ENCODE peak calls at places on chromosomes 11 and 22, in nine cellular contexts. J is progenitor cell of endocrine pancreas, N is lower leg skin, C is spleen, I is AG09309, B is kidney epithelial cell, R is epithelial cell of esophagus, K is B cell, D is nephron progenitor cell. T is an unnamed sample.

GRCh38 chr11:70024773-70025045 is 53.4 kb upstream of the ANO1 start:
- DNase-seq in J (no peak), N (no peak), C (peak), I (no peak), B (no peak), R (no peak), K (no peak), D (no peak), T (no peak)

GRCh38 chr22:47063071-47063509 is 300.6 kb downstream of the TBC1D22A start:
- DNase-seq in J (no peak), N (no peak), C (peak), I (no peak), B (no peak), R (no peak), K (peak), D (no peak), T (no peak)

GRCh38 chr11:61962213-61963015 is 5.0 kb downstream of the FTH1 start:
- DNase-seq in J (no peak), N (no peak), C (peak), I (no peak), B (no peak), R (no peak), K (no peak), D (no peak), T (no peak)

GRCh38 chr11:1749787-1750351 is 526 bp downstream of the IFITM10 start:
- DNase-seq in J (no peak), N (no peak), C (peak), I (peak), B (no peak), R (peak), K (no peak), D (no peak), T (peak)

GRCh38 chr11:118289411-118289810 is 15.1 kb upstream of the CD3E start:
- DNase-seq in J (no peak), N (no peak), C (no peak), I (no peak), B (no peak), R (no peak), K (no peak), D (no peak), T (no peak)

GRCh38 chr11:68254421-68254820 is 17.4 kb downstream of the C11orf24 start:
- DNase-seq in J (no peak), N (no peak), C (no peak), I (no peak), B (no peak), R (no peak), K (no peak), D (no peak), T (no peak)

GRCh38 chr11:67457453-67457852 is 2.3 kb downstream of the CABP4 start:
- DNase-seq in J (no peak), N (no peak), C (no peak), I (no peak), B (no peak), R (no peak), K (no peak), D (no peak), T (no peak)

GRCh38 chr11:834371-835316 is 1.9 kb downstream of the CD151 start:
- DNase-seq in J (no peak), N (no peak), C (peak), I (no peak), B (peak), R (peak), K (no peak), D (no peak), T (no peak)

GRCh38 chr11:60771879-60772525 is 13.1 kb upstream of the MS4A10 start:
- DNase-seq in J (no peak), N (no peak), C (peak), I (no peak), B (no peak), R (peak), K (no peak), D (no peak), T (no peak)

GRCh38 chr11:79312591-79313267 is 128.1 kb downstream of the TENM4 start:
- DNase-seq in J (no peak), N (no peak), C (no peak), I (peak), B (no peak), R (no peak), K (no peak), D (no peak), T (no peak)

GRCh38 chr11:77967121-77967520 is 27.3 kb downstream of the INTS4 start:
- DNase-seq in J (no peak), N (no peak), C (no peak), I (no peak), B (no peak), R (no peak), K (no peak), D (no peak), T (no peak)

GRCh38 chr22:41948142-41948541 is 1.2 kb upstream of the CENPM start:
- DNase-seq in J (no peak), N (no peak), C (no peak), I (no peak), B (no peak), R (no peak), K (no peak), D (no peak), T (no peak)

GRCh38 chr11:50412832-50413231 is 380.2 kb downstream of the OR4C45 start:
- DNase-seq in J (no peak), N (no peak), C (peak), I (no peak), B (no peak), R (no peak), K (no peak), D (no peak), T (no peak)

GRCh38 chr11:76670475-76671235 is at the start of gene LRRC32:
- DNase-seq in J (no peak), N (no peak), C (peak), I (no peak), B (no peak), R (peak), K (no peak), D (peak), T (no peak)

GRCh38 chr11:3052109-3052479 is 5.1 kb downstream of the CARS1 start:
- DNase-seq in J (no peak), N (no peak), C (no peak), I (no peak), B (no peak), R (no peak), K (no peak), D (no peak), T (no peak)

GRCh38 chr22:44338906-44339305 is 26.2 kb upstream of the SHISAL1 start:
- DNase-seq in J (no peak), N (no peak), C (no peak), I (no peak), B (no peak), R (no peak), K (no peak), D (no peak), T (no peak)

GRCh38 chr22:24695958-24696511 is 78.5 kb downstream of the PIWIL3 start:
- DNase-seq in J (no peak), N (no peak), C (no peak), I (no peak), B (peak), R (no peak), K (no peak), D (peak), T (no peak)

GRCh38 chr11:20261526-20261925 is 101.3 kb upstream of the DBX1 start:
- DNase-seq in J (no peak), N (no peak), C (no peak), I (no peak), B (no peak), R (no peak), K (no peak), D (no peak), T (no peak)

GRCh38 chr11:27902981-27903624 is 202.8 kb upstream of the BDNF start:
- DNase-seq in J (no peak), N (no peak), C (no peak), I (peak), B (peak), R (peak), K (no peak), D (no peak), T (no peak)

GRCh38 chr11:15985127-15985862 is 371.1 kb downstream of the SOX6 start:
- DNase-seq in J (no peak), N (no peak), C (no peak), I (no peak), B (no peak), R (no peak), K (no peak), D (no peak), T (no peak)

GRCh38 chr11:18792827-18793226 is 1.2 kb upstream of the PTPN5 start:
- DNase-seq in J (no peak), N (no peak), C (no peak), I (no peak), B (no peak), R (no peak), K (no peak), D (no peak), T (no peak)

GRCh38 chr11:67389477-67389876 is 2.3 kb upstream of the RAD9A start:
- DNase-seq in J (peak), N (no peak), C (peak), I (no peak), B (no peak), R (peak), K (peak), D (peak), T (peak)

GRCh38 chr11:1863352-1864215 is 10.7 kb downstream of the LSP1 start:
- DNase-seq in J (no peak), N (peak), C (peak), I (peak), B (peak), R (peak), K (no peak), D (peak), T (no peak)

GRCh38 chr11:77435972-77436371 is 37.9 kb downstream of the PAK1 start:
- DNase-seq in J (no peak), N (no peak), C (no peak), I (no peak), B (no peak), R (no peak), K (no peak), D (no peak), T (no peak)

GRCh38 chr11:19952101-19952605 is 208.1 kb downstream of the DBX1 start:
- DNase-seq in J (no peak), N (no peak), C (no peak), I (no peak), B (no peak), R (no peak), K (no peak), D (no peak), T (no peak)

GRCh38 chr11:1152316-1153104 is 5.2 kb upstream of the MUC5AC start:
- DNase-seq in J (peak), N (no peak), C (peak), I (no peak), B (peak), R (no peak), K (no peak), D (no peak), T (peak)

GRCh38 chr11:77101043-77101537 is 1.6 kb upstream of the OMP start:
- DNase-seq in J (no peak), N (no peak), C (no peak), I (no peak), B (no peak), R (peak), K (no peak), D (no peak), T (peak)

GRCh38 chr11:457071-457760 is 7.1 kb downstream of the PTDSS2 start:
- DNase-seq in J (no peak), N (no peak), C (peak), I (no peak), B (no peak), R (no peak), K (no peak), D (no peak), T (no peak)

GRCh38 chr22:39871008-39871798 is 22.4 kb downstream of the ENTHD1 start:
- DNase-seq in J (no peak), N (no peak), C (no peak), I (no peak), B (no peak), R (no peak), K (no peak), D (no peak), T (no peak)

GRCh38 chr22:50326959-50327710 is at the start of gene DENND6B:
- DNase-seq in J (peak), N (no peak), C (peak), I (no peak), B (no peak), R (peak), K (peak), D (peak), T (peak)
- TF ChIP-seq CTCF in J (peak), N (no peak), C (no peak), I (peak), B (no peak), R (peak), K (peak), D (no peak), T (peak)

GRCh38 chr11:115760921-115761320 is 256.7 kb upstream of the CADM1 start:
- DNase-seq in J (no peak), N (no peak), C (no peak), I (no peak), B (no peak), R (no peak), K (no peak), D (peak), T (no peak)

GRCh38 chr11:115761348-115761747 is 257.1 kb upstream of the CADM1 start:
- DNase-seq in J (no peak), N (no peak), C (no peak), I (no peak), B (no peak), R (no peak), K (no peak), D (no peak), T (no peak)

GRCh38 chr11:115760528-115760837 is 256.3 kb upstream of the CADM1 start:
- DNase-seq in J (no peak), N (no peak), C (no peak), I (no peak), B (no peak), R (no peak), K (no peak), D (peak), T (no peak)

GRCh38 chr11:115759622-115760527 is 255.7 kb upstream of the CADM1 start:
- DNase-seq in J (peak), N (no peak), C (no peak), I (no peak), B (no peak), R (no peak), K (no peak), D (peak), T (no peak)

DNA sequence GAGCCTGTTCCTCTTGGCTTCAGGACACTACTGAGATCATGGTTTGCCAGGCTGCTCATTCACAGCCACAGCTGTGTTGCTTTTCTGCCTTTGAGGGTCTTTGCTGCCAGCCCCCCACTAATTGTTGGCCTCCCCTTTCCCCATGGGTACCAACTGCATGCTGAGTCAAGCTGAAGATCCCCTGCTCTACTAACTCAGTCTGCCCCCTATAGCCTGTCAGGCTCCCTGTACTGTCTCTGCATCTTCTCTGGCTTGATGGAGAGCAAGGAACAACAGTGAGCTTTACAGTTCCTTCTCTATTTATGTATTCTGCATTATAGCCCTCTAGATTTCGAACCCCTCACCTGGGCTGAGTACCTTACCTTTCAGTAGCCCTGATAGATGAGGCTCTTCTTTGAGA is 257.6 kb upstream of the CADM1 start:
- DNase-seq in J (no peak), N (no peak), C (no peak), I (no peak), B (no peak), R (no peak), K (no peak), D (no peak), T (no peak)
- TF ChIP-seq CTCF in J (no peak), N (no peak), C (no peak), I (no peak), B (no peak), R (no peak), K (no peak), D (no peak), T (no peak)

GRCh38 chr11:73729594-73730206 is 31.2 kb downstream of the RAB6A start:
- DNase-seq in J (peak), N (no peak), C (no peak), I (no peak), B (no peak), R (peak), K (no peak), D (peak), T (no peak)
- TF ChIP-seq CTCF in J (peak), N (no peak), C (no peak), I (peak), B (peak), R (peak), K (peak), D (peak), T (peak)

GRCh38 chr22:19488884-19489843 is 9.4 kb downstream of the CDC45 start:
- DNase-seq in J (no peak), N (no peak), C (no peak), I (no peak), B (no peak), R (peak), K (no peak), D (no peak), T (no peak)
- TF ChIP-seq CTCF in J (no peak), N (no peak), C (no peak), I (no peak), B (no peak), R (peak), K (no peak), D (no peak), T (no peak)

GRCh38 chr11:65479184-65480145 is 19.4 kb upstream of the MALAT1 start:
- DNase-seq in J (no peak), N (no peak), C (no peak), I (peak), B (no peak), R (peak), K (no peak), D (no peak), T (peak)
- TF ChIP-seq CTCF in J (peak), N (no peak), C (no peak), I (peak), B (peak), R (peak), K (no peak), D (no peak), T (peak)

DNA sequence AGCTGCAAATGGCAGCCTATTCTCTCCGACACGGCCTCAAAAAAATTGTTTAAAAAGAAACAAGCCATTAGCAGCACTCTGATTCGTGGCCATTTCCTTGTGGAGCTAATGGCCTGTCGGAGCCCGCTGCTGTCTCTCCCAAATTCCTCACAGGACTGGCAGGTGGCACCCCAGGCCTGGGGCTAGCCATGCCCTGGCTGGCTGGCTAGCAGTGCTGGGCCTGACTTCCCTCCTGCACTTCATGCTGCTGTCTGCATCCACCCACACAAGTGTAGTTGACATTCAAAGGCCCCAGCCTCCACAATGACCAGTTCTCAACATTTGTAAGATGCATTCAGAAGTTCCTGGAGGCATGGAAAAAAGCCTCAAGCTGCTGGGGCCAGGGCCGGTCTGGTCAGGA is 61.5 kb downstream of the SMCO4 start:
- DNase-seq in J (no peak), N (no peak), C (no peak), I (no peak), B (no peak), R (no peak), K (no peak), D (no peak), T (no peak)
- TF ChIP-seq CTCF in J (no peak), N (no peak), C (no peak), I (no peak), B (no peak), R (no peak), K (no peak), D (no peak), T (no peak)

DNA sequence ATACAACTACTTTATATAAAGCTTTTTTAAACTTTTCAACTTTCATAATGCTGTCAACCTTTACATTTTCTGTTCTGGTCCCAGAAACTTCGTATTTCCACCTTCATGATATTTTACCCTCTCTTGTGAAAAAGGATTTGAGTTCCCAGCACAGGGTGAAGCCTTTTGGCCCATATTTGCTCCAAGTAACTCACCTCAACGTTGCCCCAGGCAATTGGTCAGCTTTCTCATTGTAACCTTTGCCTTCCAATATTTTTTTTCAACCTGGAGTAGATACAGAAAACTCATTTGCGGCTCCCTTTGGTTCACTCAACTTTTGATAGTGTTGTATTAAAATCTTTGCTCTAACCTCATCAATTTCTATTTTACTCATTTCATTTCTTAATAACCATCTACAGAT is 21.1 kb upstream of the FAR1 start:
- DNase-seq in J (no peak), N (no peak), C (no peak), I (no peak), B (no peak), R (no peak), K (no peak), D (no peak), T (no peak)
- TF ChIP-seq CTCF in J (no peak), N (no peak), C (no peak), I (no peak), B (no peak), R (no peak), K (no peak), D (no peak), T (no peak)

DNA sequence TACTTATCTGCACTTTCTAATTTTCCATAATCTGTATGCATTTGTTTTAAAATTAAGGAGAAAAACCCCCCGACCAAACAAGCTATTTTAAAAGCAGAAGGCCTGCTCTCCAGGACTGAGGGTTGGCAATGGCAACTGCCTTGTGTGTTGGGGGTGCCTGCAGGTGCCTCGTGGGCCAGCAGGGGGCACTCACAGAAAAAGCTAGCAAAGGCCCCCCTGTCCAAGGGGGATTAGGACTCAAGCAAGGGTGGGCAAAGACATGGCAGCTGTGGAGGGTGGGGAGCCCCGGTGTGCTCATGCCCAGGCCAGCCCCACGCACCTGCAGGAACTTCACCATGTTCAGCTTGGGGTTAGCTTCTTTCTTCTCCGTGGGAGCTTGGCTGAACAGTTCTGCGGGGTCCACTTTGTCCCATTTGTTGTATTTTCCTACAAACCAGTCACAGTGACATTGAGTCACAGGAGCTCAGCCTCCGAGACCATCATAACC is 10.3 kb downstream of the TOP3B start:
- DNase-seq in J (peak), N (no peak), C (no peak), I (no peak), B (no peak), R (peak), K (peak), D (peak), T (peak)
- TF ChIP-seq CTCF in J (peak), N (no peak), C (peak), I (peak), B (peak), R (peak), K (peak), D (peak), T (peak)

GRCh38 chr11:113014731-113015455 is 53.7 kb downstream of the NCAM1 start:
- DNase-seq in J (no peak), N (no peak), C (no peak), I (no peak), B (no peak), R (no peak), K (no peak), D (peak), T (no peak)
- TF ChIP-seq CTCF in J (no peak), N (no peak), C (no peak), I (no peak), B (no peak), R (no peak), K (no peak), D (no peak), T (no peak)

T was measured in GM13977.